ENCODE peak calls at places on chromosomes 1 and 21, in eight cellular contexts. J is spleen, R is fibroblast of the aortic adventitia, N is uterus, X is WTC11, P is fibroblast of mammary gland, T is GM20000, V is LNCaP clone FGC. C is an unnamed sample.

GRCh38 chr1:150551784-150552691 is 2.8 kb downstream of the ADAMTSL4 start:
- DNase-seq in R (peak), T (no peak), X (no peak), P (peak), N (peak), V (no peak), J (peak), C (no peak)

GRCh38 chr1:16183765-16184556 is 28.1 kb upstream of the EPHA2 start:
- DNase-seq in R (no peak), V (no peak), J (no peak), T (no peak), X (no peak), N (no peak), P (no peak), C (no peak)

GRCh38 chr1:198901280-198901679 is 262.4 kb downstream of the PTPRC start:
- DNase-seq in R (no peak), T (no peak), N (no peak), V (no peak), J (no peak), X (no peak), P (no peak), C (no peak)

GRCh38 chr1:91617242-91617837 is 116.7 kb downstream of the CDC7 start:
- DNase-seq in R (no peak), P (no peak), T (peak), V (peak), N (peak), J (no peak), X (peak), C (peak)

GRCh38 chr1:1517973-1518620 is 6.1 kb downstream of the ATAD3A start:
- DNase-seq in X (no peak), V (no peak), N (no peak), J (no peak), T (peak), R (no peak), P (no peak), C (no peak)

GRCh38 chr1:10522324-10522860 is 47.6 kb downstream of the PEX14 start:
- DNase-seq in X (no peak), J (no peak), R (peak), N (no peak), P (no peak), T (no peak), V (no peak), C (no peak)

GRCh38 chr1:37601441-37601840 is 5.7 kb upstream of the GNL2 start:
- DNase-seq in J (no peak), N (no peak), P (no peak), T (no peak), X (no peak), R (no peak), V (no peak), C (no peak)

GRCh38 chr1:214524824-214525223 is 26.6 kb downstream of the PTPN14 start:
- DNase-seq in X (no peak), J (no peak), N (no peak), R (peak), P (peak), V (no peak), T (no peak), C (no peak)

GRCh38 chr1:215719569-215719968 is 152.5 kb downstream of the KCTD3 start:
- DNase-seq in N (no peak), R (no peak), X (no peak), J (no peak), T (no peak), V (no peak), P (peak), C (no peak)

GRCh38 chr1:232684331-232685105 is 54.6 kb upstream of the SIPA1L2 start:
- DNase-seq in R (no peak), J (no peak), T (no peak), V (no peak), P (peak), X (no peak), N (no peak), C (no peak)

GRCh38 chr1:170927955-170928850 is 7.1 kb upstream of the MROH9 start:
- DNase-seq in V (no peak), J (no peak), N (no peak), X (no peak), R (peak), T (no peak), P (peak), C (no peak)

GRCh38 chr1:228646717-228647522 is 88.4 kb upstream of the RHOU start:
- DNase-seq in R (peak), X (peak), J (peak), N (peak), T (peak), V (no peak), P (peak), C (peak)

GRCh38 chr1:121522061-121522759 is 337.4 kb downstream of the SRGAP2C start:
- DNase-seq in T (no peak), N (no peak), V (peak), R (no peak), J (no peak), X (no peak), P (no peak), C (no peak)

GRCh38 chr21:28256420-28256831 is 736.3 kb downstream of the LTN1 start:
- DNase-seq in N (no peak), J (no peak), R (peak), P (no peak), X (no peak), T (no peak), V (no peak), C (no peak)

GRCh38 chr1:111392042-111392441 is 35.5 kb downstream of the OVGP1 start:
- DNase-seq in R (no peak), X (no peak), P (no peak), J (no peak), V (no peak), T (no peak), N (no peak), C (no peak)

GRCh38 chr1:111227875-111228747 is 598 bp downstream of the CHI3L2 start:
- DNase-seq in R (peak), X (no peak), V (no peak), P (peak), N (no peak), T (no peak), J (no peak), C (peak)

GRCh38 chr1:48936436-48936835 is 159.7 kb upstream of the BEND5 start:
- DNase-seq in T (no peak), X (no peak), N (no peak), P (peak), V (no peak), R (peak), J (no peak), C (no peak)

GRCh38 chr1:115284209-115284608 is 53.8 kb downstream of the NGF start:
- DNase-seq in N (no peak), P (no peak), X (no peak), V (no peak), T (no peak), R (peak), J (no peak), C (no peak)

GRCh38 chr1:155038602-155039307 is 5.1 kb downstream of the DCST1 start:
- DNase-seq in V (peak), R (peak), T (no peak), J (no peak), P (peak), N (no peak), X (no peak), C (no peak)

GRCh38 chr1:40270152-40270834 is 12.3 kb downstream of the ZMPSTE24 start:
- DNase-seq in N (no peak), R (peak), X (no peak), V (no peak), T (no peak), J (no peak), P (peak), C (no peak)

DNA sequence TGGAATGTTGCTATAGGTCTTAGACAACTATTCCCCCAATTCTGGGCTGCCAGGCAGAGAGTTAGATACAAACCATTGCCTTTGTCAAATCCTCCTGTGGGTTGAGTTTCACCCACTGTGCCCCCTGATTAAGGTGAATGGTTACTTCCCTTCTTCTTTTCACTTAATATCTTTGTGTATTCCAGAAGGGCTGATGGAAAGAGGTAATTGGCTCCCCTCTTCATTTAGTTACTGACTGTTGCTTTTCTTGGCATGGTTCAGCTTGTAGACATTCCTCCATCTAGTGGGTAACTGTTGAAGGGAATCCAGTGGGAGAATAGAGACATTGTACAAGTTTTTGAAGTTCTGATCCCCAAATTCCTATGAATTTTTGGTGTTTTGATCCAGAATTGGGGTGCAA is 43.8 kb upstream of the MACF1 start:
- DNase-seq in P (no peak), R (peak), N (no peak), T (no peak), X (no peak), J (no peak), V (no peak), C (no peak)
- TF ChIP-seq CTCF in P (no peak), R (peak), N (no peak), T (no peak), X (no peak), J (no peak), V (no peak), C (no peak)

GRCh38 chr1:161119017-161119378 is 1.1 kb downstream of the NIT1 start:
- DNase-seq in T (no peak), J (no peak), V (no peak), R (peak), P (peak), X (peak), N (no peak), C (peak)
- TF ChIP-seq CTCF in T (no peak), J (no peak), V (no peak), R (no peak), P (no peak), X (peak), N (no peak), C (peak)

GRCh38 chr1:17673335-17674075 is 81.6 kb upstream of the ACTL8 start:
- DNase-seq in N (no peak), J (no peak), T (no peak), V (no peak), P (no peak), R (no peak), X (no peak), C (no peak)

GRCh38 chr1:17672226-17672625 is 82.9 kb upstream of the ACTL8 start:
- DNase-seq in J (no peak), T (no peak), R (no peak), X (no peak), V (no peak), P (no peak), N (no peak), C (no peak)

GRCh38 chr1:17671314-17671705 is 83.8 kb upstream of the ACTL8 start:
- DNase-seq in J (no peak), V (no peak), T (no peak), R (no peak), P (no peak), X (no peak), N (no peak), C (no peak)

GRCh38 chr1:17670587-17671313 is 84.4 kb upstream of the ACTL8 start:
- DNase-seq in R (no peak), T (no peak), P (no peak), X (no peak), N (no peak), J (no peak), V (no peak), C (no peak)

GRCh38 chr1:17671741-17672140 is 83.4 kb upstream of the ACTL8 start:
- DNase-seq in J (no peak), X (peak), V (no peak), R (no peak), P (no peak), N (no peak), T (no peak), C (peak)
- TF ChIP-seq CTCF in J (no peak), X (no peak), V (no peak), R (no peak), P (no peak), N (no peak), T (no peak), C (no peak)

GRCh38 chr1:62294211-62294610 is 25.0 kb downstream of the KANK4 start:
- DNase-seq in P (peak), V (no peak), T (no peak), J (no peak), R (peak), N (no peak), X (peak), C (peak)
- TF ChIP-seq CTCF in P (peak), V (peak), T (no peak), J (no peak), R (peak), N (no peak), X (no peak), C (no peak)

GRCh38 chr1:221637641-221638041 is 104.2 kb downstream of the DUSP10 start:
- DNase-seq in T (no peak), N (no peak), J (no peak), P (peak), V (no peak), X (no peak), R (peak), C (no peak)

GRCh38 chr1:221634606-221635005 is 107.3 kb downstream of the DUSP10 start:
- DNase-seq in N (no peak), P (no peak), T (no peak), R (peak), X (no peak), J (no peak), V (no peak), C (no peak)

GRCh38 chr1:221635305-221635704 is 106.6 kb downstream of the DUSP10 start:
- DNase-seq in N (no peak), T (no peak), J (no peak), P (no peak), V (no peak), X (no peak), R (no peak), C (no peak)

GRCh38 chr1:221636096-221636495 is 105.8 kb downstream of the DUSP10 start:
- DNase-seq in V (no peak), R (no peak), J (no peak), X (no peak), T (no peak), P (no peak), N (no peak), C (no peak)

GRCh38 chr1:221636967-221637366 is 104.9 kb downstream of the DUSP10 start:
- DNase-seq in P (no peak), V (no peak), R (no peak), J (no peak), T (no peak), N (no peak), X (no peak), C (no peak)
- TF ChIP-seq CTCF in P (no peak), V (no peak), R (no peak), J (no peak), T (no peak), N (no peak), X (no peak), C (no peak)

GRCh38 chr1:206117151-206117948 is at the start of gene AVPR1B:
- DNase-seq in R (peak), X (peak), J (peak), P (peak), T (no peak), N (peak), V (no peak), C (no peak)
- TF ChIP-seq CTCF in R (no peak), X (no peak), J (no peak), P (no peak), T (no peak), N (no peak), V (no peak), C (no peak)

DNA sequence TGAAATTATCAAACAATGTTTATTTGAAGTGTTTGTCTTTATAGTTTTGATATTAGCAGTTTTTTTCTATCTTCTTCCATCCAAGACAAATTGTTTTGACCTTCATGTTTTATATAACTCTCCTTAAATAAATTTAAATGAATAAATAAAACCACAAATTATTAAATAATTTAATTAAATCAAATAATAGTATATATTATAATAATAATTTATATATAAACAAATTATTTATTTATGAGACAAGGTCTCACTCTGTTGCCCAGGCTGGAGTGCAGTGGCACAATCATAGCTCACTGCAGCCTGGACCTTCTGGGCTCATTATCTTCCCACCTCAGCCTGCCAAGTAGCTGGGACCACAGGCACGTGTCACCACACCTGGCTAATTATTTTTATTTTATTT is 12.4 kb upstream of the PWP2 start:
- DNase-seq in R (no peak), J (no peak), X (no peak), P (no peak), V (no peak), N (no peak), T (no peak), C (no peak)
- TF ChIP-seq CTCF in R (no peak), J (no peak), X (no peak), P (no peak), V (no peak), N (no peak), T (no peak), C (no peak)

GRCh38 chr1:168161459-168161858 is 17.3 kb upstream of the TIPRL start:
- DNase-seq in N (no peak), V (no peak), R (peak), X (no peak), P (no peak), J (no peak), T (no peak), C (no peak)
- TF ChIP-seq CTCF in N (no peak), V (no peak), R (no peak), X (no peak), P (no peak), J (no peak), T (no peak), C (no peak)